ENCODE peak calls at places on chromosomes 6 and 20, in seven cellular contexts. P is tibial nerve; M is CD8-positive, alpha-beta memory T cell; G is right cardiac atrium; R is fibroblast of lung; I is uterus; E is ovary. N is an unnamed sample.

GRCh38 chr20:45088247-45088646 is 12.7 kb downstream of the KCNS1 start:
- DNase-seq in P (no peak), M (no peak), G (no peak), R (peak), I (no peak), E (no peak), N (peak)

GRCh38 chr20:12670292-12670691 is 338.5 kb upstream of the SPTLC3 start:
- DNase-seq in P (no peak), M (no peak), G (no peak), R (no peak), I (no peak), E (no peak), N (no peak)

GRCh38 chr20:56843386-56843785 is 214.3 kb downstream of the TFAP2C start:
- DNase-seq in P (no peak), M (no peak), G (no peak), R (no peak), I (no peak), E (no peak), N (no peak)

GRCh38 chr6:87155920-87156600 is 695 bp downstream of the ZNF292 start:
- DNase-seq in P (peak), M (peak), G (peak), R (peak), I (no peak), E (peak), N (no peak)

GRCh38 chr6:116313377-116313776 is 33.6 kb upstream of the TSPYL1 start:
- DNase-seq in P (no peak), M (no peak), G (no peak), R (peak), I (no peak), E (no peak), N (no peak)

GRCh38 chr6:43800746-43801488 is 30.9 kb downstream of the VEGFA start:
- DNase-seq in P (no peak), M (no peak), G (no peak), R (no peak), I (no peak), E (no peak), N (no peak)

GRCh38 chr20:59737816-59738215 is 133.5 kb downstream of the PHACTR3 start:
- DNase-seq in P (no peak), M (no peak), G (no peak), R (no peak), I (no peak), E (no peak), N (no peak)

GRCh38 chr20:50055524-50056083 is 57.3 kb downstream of the UBE2V1 start:
- DNase-seq in P (no peak), M (no peak), G (no peak), R (peak), I (no peak), E (no peak), N (no peak)

GRCh38 chr6:67748521-67748920 is 886.6 kb upstream of the ADGRB3 start:
- DNase-seq in P (no peak), M (no peak), G (no peak), R (no peak), I (no peak), E (no peak), N (no peak)

GRCh38 chr6:157885876-157886275 is 62.8 kb downstream of the SNX9 start:
- DNase-seq in P (no peak), M (no peak), G (no peak), R (no peak), I (no peak), E (no peak), N (no peak)

GRCh38 chr6:74510878-74511277 is 695.0 kb downstream of the COL12A1 start:
- DNase-seq in P (no peak), M (no peak), G (no peak), R (peak), I (no peak), E (no peak), N (no peak)

GRCh38 chr20:63269724-63270123 is 2.9 kb upstream of the ARFGAP1 start:
- DNase-seq in P (no peak), M (no peak), G (no peak), R (no peak), I (no peak), E (no peak), N (no peak)

GRCh38 chr6:147095316-147095715 is 108.9 kb upstream of the STXBP5 start:
- DNase-seq in P (no peak), M (no peak), G (no peak), R (no peak), I (no peak), E (no peak), N (no peak)

GRCh38 chr6:40961831-40962230 is 77.2 kb downstream of the UNC5CL start:
- DNase-seq in P (no peak), M (no peak), G (no peak), R (no peak), I (no peak), E (no peak), N (no peak)

GRCh38 chr6:35722121-35722761 is 14.6 kb upstream of the ARMC12 start:
- DNase-seq in P (peak), M (no peak), G (peak), R (no peak), I (peak), E (peak), N (no peak)

GRCh38 chr6:21887301-21888185 is 294.0 kb downstream of the SOX4 start:
- DNase-seq in P (no peak), M (no peak), G (no peak), R (peak), I (no peak), E (peak), N (no peak)

GRCh38 chr6:140921366-140922226 is 1211.1 kb upstream of the GJE1 start:
- DNase-seq in P (no peak), M (no peak), G (no peak), R (peak), I (no peak), E (no peak), N (peak)

GRCh38 chr6:27630727-27631613 is 158.1 kb upstream of the ZNF184 start:
- DNase-seq in P (no peak), M (no peak), G (no peak), R (peak), I (no peak), E (peak), N (no peak)

GRCh38 chr6:123520208-123520607 is 116.5 kb downstream of the TRDN start:
- DNase-seq in P (no peak), M (no peak), G (no peak), R (peak), I (no peak), E (no peak), N (no peak)

GRCh38 chr6:16243055-16243454 is 4.7 kb downstream of the GMPR start:
- DNase-seq in P (no peak), M (no peak), G (no peak), R (peak), I (no peak), E (no peak), N (peak)

GRCh38 chr6:155387551-155387950 is 68.1 kb downstream of the NOX3 start:
- DNase-seq in P (no peak), M (no peak), G (no peak), R (no peak), I (no peak), E (no peak), N (no peak)

GRCh38 chr6:44002071-44002590 is 125.1 kb downstream of the MRPL14 start:
- DNase-seq in P (no peak), M (no peak), G (no peak), R (no peak), I (no peak), E (no peak), N (no peak)

GRCh38 chr6:170449835-170450753 is 103.0 kb downstream of the PSMB1 start:
- DNase-seq in P (no peak), M (no peak), G (no peak), R (no peak), I (no peak), E (no peak), N (no peak)

GRCh38 chr6:10759312-10759839 is 11.8 kb downstream of the TMEM14B start:
- DNase-seq in P (no peak), M (no peak), G (no peak), R (peak), I (no peak), E (no peak), N (peak)

GRCh38 chr20:58637466-58638198 is 13.5 kb upstream of the STX16 start:
- DNase-seq in P (no peak), M (no peak), G (no peak), R (no peak), I (peak), E (no peak), N (no peak)

GRCh38 chr6:152993847-152994246 is 8.7 kb downstream of the MTRF1L start:
- DNase-seq in P (no peak), M (no peak), G (no peak), R (no peak), I (no peak), E (no peak), N (no peak)

DNA sequence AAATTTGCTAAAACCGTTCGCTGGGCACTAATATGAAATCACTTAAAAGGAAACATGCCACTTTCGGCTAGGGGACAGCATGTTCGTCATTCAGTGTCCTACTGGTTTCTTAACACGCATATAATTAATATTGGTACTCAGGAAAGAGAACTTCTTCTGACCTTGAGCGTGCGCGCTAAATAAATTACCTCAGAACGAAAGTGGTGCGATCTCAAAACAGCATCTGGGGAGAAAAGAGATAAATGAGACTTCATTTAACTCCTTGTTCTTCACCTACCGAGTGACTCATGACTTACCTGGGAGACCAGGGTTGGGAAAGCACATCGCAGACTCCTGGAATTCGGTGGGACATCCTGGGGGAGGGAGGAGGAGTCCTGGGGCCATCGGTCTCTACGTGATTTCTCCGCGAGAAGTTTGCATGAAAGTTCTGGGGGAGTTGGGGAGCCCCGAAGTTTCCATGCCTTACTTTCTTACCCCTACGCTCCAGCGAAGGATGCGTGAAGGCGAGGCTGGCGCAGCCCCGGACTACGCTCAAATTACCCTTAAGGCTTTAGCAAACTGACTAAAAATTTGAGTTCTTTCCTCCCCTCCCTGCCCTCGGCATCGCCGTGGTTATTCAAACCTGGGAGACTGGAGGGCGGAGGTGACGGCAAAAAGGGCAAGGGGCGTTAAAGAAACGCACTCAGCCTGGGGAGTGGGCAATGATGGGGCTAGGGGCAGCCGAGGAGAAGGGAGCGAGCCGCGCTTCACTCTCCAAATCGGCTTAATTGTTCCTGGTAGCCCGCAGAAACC is 1.1 kb upstream of the BEND6 start:
- DNase-seq in P (no peak), M (no peak), G (no peak), R (no peak), I (no peak), E (no peak), N (no peak)
- H3K27ac ChIP-seq in P (peak), M (no peak), G (no peak), R (peak), I (peak), E (peak), N (peak)

DNA sequence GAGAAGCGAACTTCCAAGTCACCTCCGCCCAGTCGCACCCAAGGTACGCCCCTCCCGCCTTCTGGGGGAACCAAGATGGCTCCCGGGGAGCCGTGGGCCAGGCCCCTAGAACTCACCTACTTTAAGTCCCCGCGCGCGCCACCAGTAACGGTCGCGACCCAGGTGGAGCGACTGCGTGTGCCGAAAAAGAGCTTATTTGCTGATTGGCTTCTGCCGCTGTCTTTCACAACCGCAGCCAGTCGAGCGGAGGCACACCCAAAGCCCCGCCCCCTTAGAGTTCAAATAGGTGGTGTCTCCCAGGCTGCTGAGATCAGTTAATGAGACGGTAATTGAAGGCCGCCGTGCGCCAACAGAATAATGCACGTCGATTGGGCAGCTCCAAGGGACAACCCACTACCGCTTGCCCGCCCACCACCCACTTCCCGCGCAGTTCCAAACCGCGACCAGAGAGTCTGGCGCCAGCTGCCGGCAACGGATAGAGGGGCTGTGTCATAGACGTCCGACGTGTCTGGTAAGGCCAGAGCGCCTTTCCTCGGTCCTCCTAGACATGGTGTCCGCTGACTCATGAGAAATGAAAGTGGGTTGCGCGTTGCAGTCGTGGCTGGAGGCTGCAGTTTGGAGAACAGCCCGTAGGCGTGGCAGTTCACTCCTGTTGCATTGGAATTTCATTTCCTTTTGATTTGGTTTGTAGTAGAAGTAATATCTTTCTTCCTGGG is at the start of gene MDC1:
- DNase-seq in P (peak), M (peak), G (peak), R (peak), I (peak), E (peak), N (peak)
- H3K4me3 ChIP-seq in P (peak), M (peak), G (peak), R (peak), I (peak), E (peak), N (peak)

DNA sequence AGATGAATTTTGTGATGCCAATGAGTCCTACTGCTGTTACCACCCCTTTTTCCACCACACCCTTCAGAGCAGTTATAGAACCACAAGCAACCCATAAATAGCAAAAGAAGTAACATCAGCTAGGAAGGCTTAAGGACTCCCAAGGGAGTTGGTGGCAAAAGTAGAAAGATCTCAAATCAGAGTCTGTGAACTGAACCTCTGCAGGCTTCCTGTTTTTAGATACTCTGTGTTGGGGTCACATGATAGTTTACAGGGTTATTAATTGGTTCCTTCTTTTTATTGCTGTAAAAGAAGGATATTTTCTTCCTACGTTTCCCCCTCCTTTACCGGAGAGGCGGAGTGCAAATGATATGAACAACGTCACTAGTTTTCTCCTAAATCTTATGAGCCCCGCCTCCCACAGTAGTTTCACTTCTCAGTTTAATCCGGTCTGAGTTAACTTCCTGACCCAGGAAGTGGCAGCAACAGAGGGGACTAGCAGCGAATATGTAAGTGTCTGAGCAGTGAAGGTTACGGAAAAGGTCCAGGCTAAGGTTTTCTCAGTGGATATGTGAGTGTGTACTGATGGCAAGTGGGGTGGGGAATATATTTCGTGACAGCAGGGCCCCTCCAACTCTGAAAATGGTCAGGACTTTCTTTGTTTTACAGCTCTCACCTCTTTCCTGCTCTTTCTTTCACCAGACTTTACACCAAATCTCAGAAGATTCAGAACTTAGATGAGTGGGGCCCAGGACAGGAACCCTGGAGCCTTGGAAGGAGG is at the start of gene TRIM38:
- DNase-seq in P (peak), M (peak), G (peak), R (peak), I (peak), E (peak), N (peak)
- H3K27ac ChIP-seq in P (peak), M (peak), G (peak), R (peak), I (peak), E (no peak), N (peak)

DNA sequence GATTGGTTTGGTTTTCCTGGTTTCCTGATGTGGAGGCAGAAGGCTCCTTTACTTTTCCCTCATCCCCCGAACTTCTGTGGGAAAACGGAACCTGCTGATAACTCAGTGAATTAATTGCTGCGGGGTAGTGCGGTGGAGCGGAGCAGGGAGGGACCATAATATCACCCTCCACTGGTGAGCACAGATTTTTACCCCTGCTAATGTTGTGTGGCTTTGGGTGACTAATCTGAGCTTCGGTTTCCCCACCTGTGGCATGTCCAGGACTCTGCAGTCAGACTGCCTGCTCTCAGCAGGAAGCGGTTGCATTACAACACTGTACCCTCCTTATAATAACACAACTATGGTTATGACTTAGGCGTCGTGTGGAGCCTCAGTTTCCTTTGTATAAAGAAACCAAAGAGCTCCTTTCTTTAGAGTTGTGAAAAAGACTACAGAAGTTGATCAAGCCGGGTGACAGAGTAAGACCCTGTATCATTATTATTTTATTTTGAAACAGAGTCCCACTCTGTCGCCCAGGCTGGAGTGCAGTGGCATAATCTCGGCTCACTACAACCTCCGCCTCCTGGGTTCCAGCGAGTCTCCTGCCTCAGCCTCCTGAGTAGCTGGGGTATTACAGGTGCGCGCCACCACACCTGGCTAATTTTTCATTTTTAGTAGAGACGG is 2.2 kb upstream of the ID1 start:
- DNase-seq in P (no peak), M (peak), G (no peak), R (peak), I (no peak), E (no peak), N (no peak)
- H3K4me3 ChIP-seq in P (no peak), M (no peak), G (no peak), R (no peak), I (no peak), E (no peak), N (peak)

GRCh38 chr6:46419576-46420002 is 71.7 kb downstream of the RCAN2 start:
- DNase-seq in P (peak), M (no peak), G (peak), R (peak), I (peak), E (peak), N (peak)

GRCh38 chr6:46421239-46421638 is 70.0 kb downstream of the RCAN2 start:
- DNase-seq in P (no peak), M (no peak), G (no peak), R (no peak), I (no peak), E (no peak), N (no peak)

GRCh38 chr6:46422619-46423018 is 68.6 kb downstream of the RCAN2 start:
- DNase-seq in P (no peak), M (no peak), G (no peak), R (no peak), I (no peak), E (no peak), N (no peak)

GRCh38 chr6:46421939-46422338 is 69.3 kb downstream of the RCAN2 start:
- DNase-seq in P (no peak), M (no peak), G (no peak), R (no peak), I (no peak), E (no peak), N (no peak)
- H3K27ac ChIP-seq in P (no peak), M (no peak), G (peak), R (no peak), I (no peak), E (no peak), N (no peak)

GRCh38 chr6:72305971-72306370 is 315.9 kb upstream of the KCNQ5 start:
- DNase-seq in P (no peak), M (no peak), G (no peak), R (no peak), I (no peak), E (no peak), N (no peak)
- H3K4me3 ChIP-seq in P (no peak), M (no peak), G (no peak), R (no peak), I (no peak), E (no peak), N (no peak)

DNA sequence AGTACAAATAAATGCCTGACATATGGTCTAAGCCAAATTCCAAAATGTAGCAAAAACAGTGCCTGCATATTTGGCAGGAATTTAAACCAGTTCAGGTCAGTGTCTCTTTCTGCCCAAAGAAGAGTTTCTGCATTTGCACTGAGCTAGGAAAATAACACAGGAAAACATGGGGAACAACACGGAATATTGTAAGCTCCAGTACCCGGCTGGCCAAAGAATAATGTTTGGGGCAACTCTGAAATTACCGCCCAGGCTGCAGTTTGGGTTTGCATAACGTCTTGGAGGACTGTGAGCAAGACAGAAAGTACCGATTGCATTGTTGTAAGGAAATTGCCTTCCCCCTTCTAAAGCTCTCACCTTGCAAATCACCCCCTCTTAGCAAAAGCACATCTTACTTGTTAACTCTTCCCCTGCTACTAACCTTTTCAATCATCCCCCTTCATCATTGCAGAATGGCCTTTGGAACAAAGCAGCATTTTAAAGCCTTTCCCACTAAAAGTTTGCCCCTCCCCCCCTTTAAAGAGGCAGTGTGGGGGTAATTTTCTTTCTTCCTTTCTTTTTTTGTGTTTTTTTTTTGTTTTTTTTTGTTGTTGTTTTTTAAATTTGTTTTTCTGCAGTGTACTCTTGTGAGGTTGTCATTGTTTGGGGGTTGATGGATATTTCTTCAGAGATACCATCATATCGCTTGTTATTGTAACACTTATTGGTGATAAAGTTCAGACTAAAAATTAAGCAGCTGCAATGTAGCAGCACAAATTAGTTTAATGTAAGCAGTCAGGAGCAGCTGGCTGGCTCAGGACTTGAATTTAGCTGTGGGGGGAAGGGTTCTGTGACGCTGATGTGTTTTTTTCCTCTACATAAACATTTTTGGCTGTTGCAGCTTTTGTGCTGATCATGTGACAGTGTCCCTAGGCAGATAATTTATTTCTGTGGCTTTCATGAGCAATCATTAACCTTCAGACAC is 100.0 kb upstream of the CITED2 start:
- DNase-seq in P (peak), M (no peak), G (no peak), R (peak), I (no peak), E (peak), N (peak)
- H3K27ac ChIP-seq in P (no peak), M (peak), G (peak), R (no peak), I (peak), E (no peak), N (no peak)

N was measured in AG04450.